ENCODE peak calls at places on chromosome 5, in seven cellular contexts. U is IMR-90; G is HCT116; W is CD8-positive, alpha-beta T cell; P is gastrocnemius medialis; B is endodermal cell; R is tibial nerve. E is an unnamed sample.

GRCh38 chr5:35651002-35651756 is 33.5 kb downstream of the SPEF2 start:
- DNase-seq in U (peak), G (peak), W (peak), P (no peak), B (peak), R (no peak), E (peak)

GRCh38 chr5:14628346-14628745 is 36.2 kb upstream of the OTULIN start:
- DNase-seq in U (peak), G (no peak), W (peak), P (no peak), B (peak), R (no peak), E (peak)

GRCh38 chr5:134581241-134581981 is 51.2 kb downstream of the SAR1B start:
- DNase-seq in U (no peak), G (no peak), W (no peak), P (peak), B (no peak), R (no peak), E (no peak)

GRCh38 chr5:112735702-112736101 is 2.0 kb upstream of the APC start:
- DNase-seq in U (peak), G (no peak), W (no peak), P (no peak), B (no peak), R (no peak), E (peak)

GRCh38 chr5:130323804-130324454 is 419.7 kb downstream of the CHSY3 start:
- DNase-seq in U (no peak), G (no peak), W (no peak), P (no peak), B (no peak), R (no peak), E (no peak)

GRCh38 chr5:157651623-157652376 is 438 bp downstream of the SOX30 start:
- DNase-seq in U (no peak), G (no peak), W (peak), P (peak), B (peak), R (no peak), E (no peak)

GRCh38 chr5:83048277-83048676 is 28.9 kb downstream of the TMEM167A start:
- DNase-seq in U (peak), G (no peak), W (no peak), P (no peak), B (no peak), R (no peak), E (no peak)

GRCh38 chr5:56698463-56699381 is 116.6 kb upstream of the MAP3K1 start:
- DNase-seq in U (no peak), G (no peak), W (no peak), P (no peak), B (no peak), R (no peak), E (no peak)

GRCh38 chr5:165328856-165329255 is 1823.4 kb downstream of the MAT2B start:
- DNase-seq in U (peak), G (no peak), W (no peak), P (no peak), B (no peak), R (no peak), E (no peak)

GRCh38 chr5:35229076-35230042 is 928 bp downstream of the PRLR start:
- DNase-seq in U (no peak), G (no peak), W (no peak), P (no peak), B (peak), R (no peak), E (no peak)

GRCh38 chr5:72470817-72471216 is 36.4 kb downstream of the ZNF366 start:
- DNase-seq in U (peak), G (no peak), W (no peak), P (no peak), B (no peak), R (no peak), E (no peak)

GRCh38 chr5:79560774-79561524 is 47.0 kb upstream of the HOMER1 start:
- DNase-seq in U (peak), G (no peak), W (no peak), P (no peak), B (no peak), R (no peak), E (no peak)

GRCh38 chr5:6260846-6261245 is 117.5 kb downstream of the MED10 start:
- DNase-seq in U (no peak), G (no peak), W (no peak), P (no peak), B (no peak), R (no peak), E (no peak)

GRCh38 chr5:164358531-164359259 is 853.3 kb downstream of the MAT2B start:
- DNase-seq in U (peak), G (no peak), W (no peak), P (no peak), B (no peak), R (no peak), E (no peak)

DNA sequence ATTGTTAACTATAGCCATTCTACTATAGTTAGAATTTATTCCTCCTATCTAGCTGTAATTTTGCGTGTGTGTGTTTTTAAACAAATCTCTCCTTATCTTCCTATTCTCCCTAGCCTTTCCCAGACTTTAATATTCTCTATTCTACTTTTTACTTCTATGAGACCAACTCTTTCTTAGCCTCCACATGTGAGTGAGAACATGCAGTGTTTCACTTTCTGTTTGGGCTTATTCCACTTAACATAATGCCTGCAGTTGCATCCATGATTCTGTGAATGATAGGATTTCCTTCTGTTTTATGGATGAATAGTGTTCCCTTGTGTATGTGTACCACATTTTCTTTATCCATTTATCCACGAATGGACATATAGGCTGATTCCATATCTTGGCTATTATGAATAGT is 192.3 kb upstream of the TLX3 start:
- DNase-seq in U (no peak), G (no peak), W (no peak), P (no peak), B (no peak), R (no peak), E (no peak)
- H3K4me3 ChIP-seq in U (no peak), G (no peak), W (no peak), P (no peak), B (no peak), R (no peak), E (no peak)

GRCh38 chr5:132225165-132226032 is 2.3 kb downstream of the P4HA2 start:
- DNase-seq in U (peak), G (no peak), W (peak), P (peak), B (peak), R (peak), E (no peak)

GRCh38 chr5:132226516-132227234 is 978 bp downstream of the P4HA2 start:
- DNase-seq in U (peak), G (no peak), W (no peak), P (no peak), B (no peak), R (no peak), E (no peak)

GRCh38 chr5:132228241-132229035 is 785 bp upstream of the P4HA2 start:
- DNase-seq in U (no peak), G (no peak), W (no peak), P (no peak), B (peak), R (no peak), E (no peak)

GRCh38 chr5:132227485-132228240 is at the start of gene P4HA2:
- DNase-seq in U (peak), G (peak), W (peak), P (peak), B (peak), R (peak), E (peak)

GRCh38 chr5:132227235-132227484 is 493 bp downstream of the P4HA2 start:
- DNase-seq in U (no peak), G (no peak), W (no peak), P (no peak), B (no peak), R (no peak), E (no peak)
- TF ChIP-seq CTCF in U (no peak), G (no peak), W (no peak), P (no peak), B (peak), R (no peak), E (no peak)

GRCh38 chr5:151086905-151087360 is 6.1 kb upstream of the TNIP1 start:
- DNase-seq in U (peak), G (no peak), W (peak), P (no peak), B (no peak), R (no peak), E (no peak)
- H3K4me3 ChIP-seq in U (no peak), G (no peak), W (no peak), P (no peak), B (no peak), R (no peak), E (no peak)

GRCh38 chr5:102089883-102090282 is 206.2 kb downstream of the SLCO4C1 start:
- DNase-seq in U (no peak), G (no peak), W (no peak), P (no peak), B (no peak), R (no peak), E (no peak)

GRCh38 chr5:102090770-102091169 is 205.3 kb downstream of the SLCO4C1 start:
- DNase-seq in U (no peak), G (peak), W (no peak), P (no peak), B (peak), R (no peak), E (peak)
- TF ChIP-seq CTCF in U (no peak), G (peak), W (no peak), P (no peak), B (peak), R (no peak), E (peak)

DNA sequence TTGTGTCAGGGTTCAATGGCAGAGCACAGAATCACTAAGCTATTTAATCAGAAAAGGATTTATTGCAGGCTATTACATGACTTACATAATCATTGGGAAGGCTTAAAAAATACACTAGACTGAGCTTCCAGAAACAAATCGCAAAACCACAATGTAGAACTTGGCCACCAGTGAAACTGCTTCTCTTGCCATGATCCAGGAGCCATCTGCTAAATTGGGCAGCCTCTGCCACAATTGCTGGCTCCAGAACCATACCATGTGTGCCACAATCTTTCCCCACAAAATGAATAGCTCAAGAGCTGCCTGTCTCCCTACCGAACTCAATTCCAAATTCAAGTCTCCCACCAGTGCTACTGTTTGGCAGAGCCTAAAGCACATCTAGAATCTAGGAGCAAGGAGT is 9.8 kb upstream of the ERAP1 start:
- DNase-seq in U (no peak), G (no peak), W (no peak), P (no peak), B (no peak), R (no peak), E (no peak)
- H3K4me3 ChIP-seq in U (no peak), G (no peak), W (peak), P (no peak), B (no peak), R (no peak), E (no peak)

GRCh38 chr5:2750758-2751464 is 566 bp downstream of the IRX2 start:
- DNase-seq in U (no peak), G (no peak), W (no peak), P (no peak), B (peak), R (no peak), E (no peak)
- TF ChIP-seq CTCF in U (no peak), G (no peak), W (no peak), P (no peak), B (no peak), R (no peak), E (no peak)

E was measured in LNCaP clone FGC.